ENCODE peak calls at places on chromosomes 7 and 10, in six cellular contexts. C is GDM1; M is lower leg skin; L is NCI-H774; P is activated effector memory CD4-positive, alpha-beta T cell treated with anti-CD3 and anti-CD28 coated beads, Interleukin-2, amount 50 U/mL, for 16 hours; Z is left colon. Y is an unnamed sample.

GRCh38 chr10:12875100-12875499 is 126.4 kb downstream of the CCDC3 start:
- DNase-seq in C (no peak), P (no peak), M (no peak), L (no peak), Z (no peak), Y (no peak)

GRCh38 chr10:50216894-50217293 is 34.4 kb downstream of the ASAH2 start:
- DNase-seq in C (no peak), L (no peak), Z (no peak), P (no peak), M (no peak), Y (no peak)

GRCh38 chr7:28903779-28904538 is 54.2 kb downstream of the TRIL start:
- DNase-seq in P (no peak), M (no peak), Z (no peak), L (peak; percentile 40), C (no peak), Y (peak; percentile 10)

GRCh38 chr7:116249969-116250553 is 39.7 kb downstream of the TES start:
- DNase-seq in C (no peak), P (no peak), M (no peak), L (no peak), Z (no peak), Y (peak; percentile 47)

GRCh38 chr7:1223196-1224092 is 9.2 kb upstream of the UNCX start:
- DNase-seq in L (no peak), Z (no peak), C (no peak), M (no peak), P (no peak), Y (peak; percentile 68)

GRCh38 chr7:158361326-158361946 is 226.2 kb downstream of the PTPRN2 start:
- DNase-seq in C (no peak), P (peak; percentile 37), L (no peak), Z (no peak), M (no peak), Y (no peak)

GRCh38 chr10:129769381-129770116 is 194.5 kb downstream of the EBF3 start:
- DNase-seq in Z (no peak), C (no peak), L (no peak), M (no peak), P (peak; percentile 25), Y (no peak)

GRCh38 chr10:85696893-85697292 is 669.7 kb downstream of the GRID1 start:
- DNase-seq in C (no peak), L (no peak), P (no peak), Z (no peak), M (no peak), Y (no peak)

GRCh38 chr10:4939224-4940072 is 23.8 kb upstream of the AKR1C1 start:
- DNase-seq in C (no peak), L (no peak), P (no peak), Z (no peak), M (no peak), Y (no peak)

GRCh38 chr10:102669206-102670064 is 25.2 kb downstream of the TRIM8 start:
- DNase-seq in C (no peak), Z (no peak), M (no peak), L (no peak), P (no peak), Y (no peak)

GRCh38 chr7:153190452-153190851 is 430.9 kb downstream of the ACTR3B start:
- DNase-seq in P (no peak), Z (no peak), M (no peak), C (no peak), L (no peak), Y (peak; percentile 70)

GRCh38 chr10:50577681-50578350 is 45.9 kb downstream of the SGMS1 start:
- DNase-seq in Z (peak; percentile 38), C (peak; percentile 50), L (no peak), P (no peak), M (no peak), Y (no peak)

GRCh38 chr10:19815478-19816419 is 483 bp upstream of the PLXDC2 start:
- DNase-seq in M (peak; percentile 83), P (no peak), L (peak; percentile 9), Z (peak; percentile 78), C (peak; percentile 60), Y (peak; percentile 97)

GRCh38 chr10:114623661-114624294 is 34.3 kb downstream of the ABLIM1 start:
- DNase-seq in P (no peak), C (peak; percentile 15), Z (no peak), M (peak; percentile 40), L (peak; percentile 31), Y (peak; percentile 20)

GRCh38 chr10:97673736-97674525 is 13.1 kb downstream of the AVPI1 start:
- DNase-seq in M (no peak), P (no peak), C (peak; percentile 48), L (no peak), Z (no peak), Y (no peak)

GRCh38 chr7:134120405-134120804 is 6.7 kb upstream of the LRGUK start:
- DNase-seq in C (no peak), L (no peak), P (no peak), M (no peak), Z (no peak), Y (no peak)

GRCh38 chr10:12466701-12467100 is 117.4 kb downstream of the CAMK1D start:
- DNase-seq in M (no peak), L (no peak), C (no peak), P (no peak), Z (no peak), Y (peak; percentile 84)

GRCh38 chr10:124665558-124665957 is 78.6 kb downstream of the FAM53B start:
- DNase-seq in P (no peak), L (no peak), C (no peak), M (no peak), Z (no peak), Y (no peak)

GRCh38 chr7:152144557-152145245 is 119.2 kb downstream of the GALNT11 start:
- DNase-seq in P (no peak), L (no peak), M (no peak), Z (no peak), C (no peak), Y (no peak)

GRCh38 chr10:31836569-31837406 is 91.8 kb downstream of the ARHGAP12 start:
- DNase-seq in P (no peak), M (no peak), L (no peak), Z (no peak), C (peak; percentile 20), Y (peak; percentile 62)

GRCh38 chr10:4775808-4776207 is 50.2 kb upstream of the AKR1E2 start:
- DNase-seq in C (no peak), M (no peak), P (no peak), Z (no peak), L (no peak), Y (no peak)

GRCh38 chr10:67629461-67629971 is 66.5 kb downstream of the CTNNA3 start:
- DNase-seq in M (no peak), Z (no peak), P (no peak), L (no peak), C (no peak), Y (peak; percentile 91)

GRCh38 chr10:130714700-130715467 is 578.7 kb downstream of the GLRX3 start:
- DNase-seq in M (no peak), Z (no peak), C (no peak), P (no peak), L (no peak), Y (no peak)

GRCh38 chr10:91758303-91759146 is 39.7 kb upstream of the TNKS2 start:
- DNase-seq in Z (no peak), C (peak; percentile 24), P (no peak), L (no peak), M (no peak), Y (peak; percentile 71)

GRCh38 chr7:6691103-6691502 is 15.6 kb downstream of the ZNF12 start:
- DNase-seq in L (no peak), C (no peak), M (no peak), P (no peak), Z (no peak), Y (no peak)

GRCh38 chr7:27113991-27114866 is 11.7 kb upstream of the HOXA2 start:
- DNase-seq in Z (peak; percentile 76), C (no peak), P (no peak), L (no peak), M (no peak), Y (peak; percentile 94)

GRCh38 chr7:3909128-3909527 is 608.1 kb downstream of the SDK1 start:
- DNase-seq in P (no peak), M (no peak), L (no peak), C (no peak), Z (no peak), Y (no peak)

GRCh38 chr7:5045558-5046396 is at the start of gene RBAK:
- DNase-seq in L (peak; percentile 90), C (peak; percentile 82), Z (peak; percentile 96), M (peak; percentile 87), P (peak; percentile 95), Y (peak; percentile 98)

GRCh38 chr7:67440321-67440720 is 443.7 kb downstream of the TYW1 start:
- DNase-seq in P (no peak), Z (no peak), L (no peak), M (no peak), C (no peak), Y (no peak)

GRCh38 chr10:11871470-11871869 is 48.3 kb downstream of the PROSER2 start:
- DNase-seq in P (no peak), Z (no peak), M (no peak), L (no peak), C (peak; percentile 40), Y (no peak)